ENCODE peak calls at places on chromosomes 7 and 10, in ten cellular contexts. R is PC-3; J is left ventricle myocardium inferior; K is effector memory CD4-positive, alpha-beta T cell; V is fibroblast of lung; Z is stomach; S is GM23248; E is sigmoid colon; Q is pancreas; X is breast epithelium. Y is an unnamed sample. For H3K4me1, the result is how much of the 10 kb centered on the place peaks cover.

GRCh38 chr10:33136271-33136670 is 178.2 kb upstream of the ITGB1 start:
- DNase-seq in R (peak), J (no peak), K (no peak), V (peak), Z (no peak), S (peak), E (no peak), Q (no peak), X (no peak), Y (peak)

GRCh38 chr7:9125246-9125645 is 691.8 kb downstream of the NXPH1 start:
- DNase-seq in R (no peak), J (no peak), K (no peak), V (no peak), Z (no peak), S (no peak), E (no peak), Q (no peak), X (no peak), Y (no peak)

GRCh38 chr7:11228515-11228914 is 254.8 kb downstream of the PHF14 start:
- DNase-seq in R (peak), J (peak), K (no peak), V (peak), Z (peak), S (peak), E (peak), Q (no peak), X (peak), Y (no peak)

GRCh38 chr7:70706204-70706603 is 425.7 kb upstream of the GALNT17 start:
- DNase-seq in R (no peak), J (no peak), K (no peak), V (no peak), Z (no peak), S (no peak), E (no peak), Q (no peak), X (no peak), Y (no peak)

GRCh38 chr7:124813962-124814798 is 48.6 kb upstream of the GPR37 start:
- DNase-seq in R (no peak), J (no peak), K (no peak), V (no peak), Z (no peak), S (no peak), E (no peak), Q (no peak), X (no peak), Y (no peak)

GRCh38 chr10:80900661-80901060 is 363.0 kb downstream of the SH2D4B start:
- DNase-seq in R (no peak), J (no peak), K (no peak), V (no peak), Z (no peak), S (no peak), E (no peak), Q (no peak), X (no peak), Y (no peak)

GRCh38 chr10:126561499-126562208 is 108.8 kb downstream of the C10orf90 start:
- DNase-seq in R (no peak), J (no peak), K (no peak), V (peak), Z (no peak), S (peak), E (no peak), Q (no peak), X (no peak), Y (peak)

GRCh38 chr10:18341063-18341462 is 200.8 kb downstream of the CACNB2 start:
- DNase-seq in R (no peak), J (no peak), K (no peak), V (no peak), Z (no peak), S (no peak), E (no peak), Q (no peak), X (no peak), Y (no peak)

GRCh38 chr7:151249034-151249731 is 689 bp upstream of the SMARCD3 start:
- DNase-seq in R (peak), J (peak), K (no peak), V (peak), Z (peak), S (peak), E (peak), Q (peak), X (no peak), Y (peak)

GRCh38 chr7:133139350-133139749 is 57.5 kb upstream of the CHCHD3 start:
- DNase-seq in R (peak), J (no peak), K (no peak), V (peak), Z (no peak), S (peak), E (no peak), Q (no peak), X (no peak), Y (peak)

GRCh38 chr10:85927952-85928677 is 438.5 kb downstream of the GRID1 start:
- DNase-seq in R (no peak), J (peak), K (no peak), V (no peak), Z (no peak), S (no peak), E (no peak), Q (no peak), X (no peak), Y (no peak)

GRCh38 chr10:64041989-64042490 is 520.8 kb downstream of the REEP3 start:
- DNase-seq in R (no peak), J (no peak), K (no peak), V (no peak), Z (no peak), S (no peak), E (no peak), Q (no peak), X (no peak), Y (no peak)

GRCh38 chr7:142770720-142771352 is at the start of gene PRSS2:
- DNase-seq in R (no peak), J (no peak), K (no peak), V (no peak), Z (no peak), S (no peak), E (no peak), Q (peak), X (no peak), Y (no peak)

GRCh38 chr7:75823198-75823910 is 9.7 kb upstream of the CCL24 start:
- DNase-seq in R (peak), J (no peak), K (no peak), V (no peak), Z (no peak), S (no peak), E (no peak), Q (no peak), X (no peak), Y (no peak)

GRCh38 chr7:105084581-105084980 is 70.6 kb downstream of the KMT2E start:
- DNase-seq in R (no peak), J (no peak), K (no peak), V (no peak), Z (no peak), S (no peak), E (no peak), Q (no peak), X (no peak), Y (no peak)

GRCh38 chr10:69936091-69936490 is 116.6 kb upstream of the MACROH2A2 start:
- DNase-seq in R (no peak), J (no peak), K (no peak), V (no peak), Z (no peak), S (peak), E (no peak), Q (no peak), X (no peak), Y (no peak)

GRCh38 chr7:80135306-80136104 is 874 bp downstream of the GNAI1 start:
- DNase-seq in R (peak), J (peak), K (no peak), V (peak), Z (no peak), S (peak), E (no peak), Q (no peak), X (no peak), Y (peak)

DNA sequence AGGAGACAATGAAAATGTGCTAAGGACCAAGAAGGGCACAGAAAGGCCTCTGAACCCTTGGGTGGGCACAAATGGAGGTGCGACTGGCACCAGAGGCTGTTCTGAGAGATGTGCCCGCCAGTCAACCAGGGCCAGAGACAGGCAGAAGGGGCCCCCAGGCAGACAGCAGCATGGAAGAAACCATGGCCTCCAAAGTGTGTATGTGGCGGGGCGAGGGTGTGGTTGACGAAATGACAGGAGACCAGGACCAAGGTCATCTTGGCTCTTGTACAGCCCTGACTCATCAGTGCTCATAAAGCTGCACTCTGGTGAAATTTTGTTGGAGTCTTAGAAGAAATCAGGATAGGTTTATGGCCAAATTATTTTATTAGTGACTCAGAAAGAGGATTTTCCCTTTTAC is 4.0 kb upstream of the MRPS24 start:
- DNase-seq in R (peak), J (peak), K (no peak), V (peak), Z (no peak), S (peak), E (peak), Q (no peak), X (no peak), Y (peak)
- H3K4me3 ChIP-seq in R (peak), J (no peak), K (no peak), V (no peak), Z (no peak), S (peak), E (no peak), Q (no peak), X (no peak), Y (peak)

DNA sequence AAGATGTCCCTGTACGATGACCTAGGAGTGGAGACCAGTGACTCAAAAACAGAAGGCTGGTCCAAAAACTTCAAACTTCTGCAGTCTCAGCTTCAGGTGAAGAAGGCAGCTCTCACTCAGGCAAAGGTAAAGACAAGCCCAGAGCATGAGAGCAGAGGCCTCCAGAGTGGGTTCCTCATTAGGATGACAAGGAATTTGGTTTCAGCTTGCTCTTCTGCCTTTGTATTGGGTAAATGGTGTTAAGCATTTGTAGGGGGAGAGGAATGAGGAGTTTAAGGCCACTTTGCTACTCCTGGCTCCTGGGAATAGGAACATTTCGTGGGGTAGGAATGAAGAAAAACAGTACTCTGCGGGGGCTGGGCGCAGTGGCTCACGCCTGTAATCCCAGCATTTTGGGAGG is 8.2 kb downstream of the RBM17 start:
- DNase-seq in R (no peak), J (no peak), K (no peak), V (no peak), Z (no peak), S (no peak), E (no peak), Q (no peak), X (no peak), Y (no peak)
- H3K4me1 ChIP-seq in R (under half), J (half or more), K (under half), V (under half), Z (under half), S (under half), E (under half), Q (under half), X (under half), Y (under half)

DNA sequence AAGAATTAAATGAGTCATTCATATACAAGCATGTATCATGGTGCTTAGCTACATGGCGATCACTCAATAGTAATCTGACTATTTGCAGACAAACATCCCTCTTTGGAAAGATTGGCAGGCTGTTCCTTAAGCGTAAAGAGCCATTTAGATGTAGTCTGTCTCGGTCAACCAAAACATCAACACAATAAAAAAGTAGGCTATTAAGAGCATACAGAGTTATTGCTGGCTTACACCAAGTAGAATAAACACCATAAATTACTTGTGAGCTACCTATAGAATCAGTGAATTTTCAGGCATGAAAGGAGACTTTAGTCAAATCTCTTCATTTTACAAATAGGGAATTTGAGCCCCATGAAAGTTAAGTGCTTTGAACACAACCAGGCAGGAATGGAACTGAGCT is 171.7 kb upstream of the FAM171A1 start:
- DNase-seq in R (no peak), J (no peak), K (no peak), V (no peak), Z (no peak), S (peak), E (no peak), Q (no peak), X (no peak), Y (no peak)
- H3K27ac ChIP-seq in R (no peak), J (no peak), K (no peak), V (no peak), Z (no peak), S (no peak), E (no peak), Q (no peak), X (no peak), Y (no peak)

GRCh38 chr10:72800000-72800740 is 93.4 kb upstream of the OIT3 start:
- DNase-seq in R (peak), J (no peak), K (no peak), V (peak), Z (no peak), S (peak), E (no peak), Q (no peak), X (no peak), Y (peak)
- H3K4me3 ChIP-seq in R (no peak), J (no peak), K (no peak), V (no peak), Z (no peak), S (no peak), E (no peak), Q (no peak), X (no peak), Y (no peak)